ENCODE peak calls at places on chromosomes 7 and 10, in seven cellular contexts. Y is tibial nerve; O is amygdala; Q is Kasumi-1; E is NT2/D1; M is stimulated activated CD4-positive, alpha-beta T cell treated with anti-CD3 and anti-CD28 coated beads, Interleukin-2, amount 100 ng/mL, for 24 hours; Z is RPMI7951. F is an unnamed sample.

GRCh38 chr7:27064169-27064568 is 31.6 kb downstream of the HOXA1 start:
- DNase-seq in Q (no peak), E (no peak), O (no peak), M (no peak), Y (no peak), Z (peak), F (no peak)

GRCh38 chr10:126094537-126094936 is 198.2 kb downstream of the FANK1 start:
- DNase-seq in Q (no peak), M (no peak), Z (no peak), Y (no peak), O (no peak), E (no peak), F (no peak)

GRCh38 chr7:101332026-101332425 is 10.4 kb upstream of the IFT22 start:
- DNase-seq in Z (no peak), O (no peak), Q (no peak), E (no peak), M (no peak), Y (no peak), F (no peak)

GRCh38 chr7:131627589-131628212 is 71.3 kb upstream of the PODXL start:
- DNase-seq in Z (no peak), Q (no peak), Y (no peak), M (no peak), O (no peak), E (no peak), F (no peak)

GRCh38 chr10:129098517-129098916 is 368.5 kb upstream of the MGMT start:
- DNase-seq in M (no peak), Z (no peak), Q (no peak), E (no peak), O (no peak), Y (no peak), F (no peak)

GRCh38 chr7:29609162-29610030 is 45.8 kb downstream of the PRR15 start:
- DNase-seq in Y (no peak), Z (peak), O (no peak), Q (peak), M (no peak), E (no peak), F (no peak)

GRCh38 chr7:6409991-6410693 is 37.6 kb downstream of the DAGLB start:
- DNase-seq in Q (no peak), E (no peak), Z (no peak), M (no peak), O (no peak), Y (no peak), F (no peak)

GRCh38 chr7:124308384-124308783 is 275.5 kb upstream of the TMEM229A start:
- DNase-seq in O (no peak), M (no peak), Y (no peak), Q (no peak), Z (no peak), E (no peak), F (no peak)

GRCh38 chr7:44078521-44078920 is 3.8 kb downstream of the POLM start:
- DNase-seq in Z (no peak), Y (no peak), O (no peak), M (no peak), Q (no peak), E (no peak), F (no peak)

GRCh38 chr10:117221156-117221711 is 19.7 kb upstream of the SLC18A2 start:
- DNase-seq in Z (peak), Y (no peak), Q (no peak), E (no peak), O (no peak), M (no peak), F (no peak)

GRCh38 chr10:30554443-30554831 is 75.1 kb downstream of the LYZL2 start:
- DNase-seq in O (no peak), E (no peak), Y (no peak), M (no peak), Q (no peak), Z (no peak), F (no peak)

GRCh38 chr7:31794851-31795250 is 107.8 kb downstream of the PPP1R17 start:
- DNase-seq in Y (no peak), Q (no peak), Z (peak), E (no peak), M (no peak), O (no peak), F (no peak)

GRCh38 chr7:30893357-30893756 is 18.3 kb upstream of the AQP1 start:
- DNase-seq in Y (peak), M (no peak), E (no peak), Z (no peak), O (no peak), Q (no peak), F (no peak)

GRCh38 chr10:58477122-58477521 is 35.5 kb upstream of the BICC1 start:
- DNase-seq in Y (no peak), O (no peak), M (no peak), Z (peak), E (peak), Q (no peak), F (no peak)

GRCh38 chr7:76364198-76364584 is 5.4 kb upstream of the YWHAG start:
- DNase-seq in M (no peak), E (no peak), Q (peak), Z (peak), O (no peak), Y (peak), F (no peak)

GRCh38 chr10:28669227-28670173 is 7.8 kb upstream of the BAMBI start:
- DNase-seq in Q (no peak), Y (no peak), E (no peak), O (no peak), Z (no peak), M (no peak), F (no peak)

GRCh38 chr7:138568655-138569054 is 108.6 kb downstream of the TRIM24 start:
- DNase-seq in Y (no peak), O (no peak), M (no peak), Z (no peak), E (no peak), Q (no peak), F (no peak)

GRCh38 chr7:87318741-87319140 is 26.7 kb upstream of the CROT start:
- DNase-seq in Z (peak), Q (no peak), O (no peak), E (no peak), M (no peak), Y (no peak), F (peak)

GRCh38 chr7:27145884-27146401 is 1.6 kb downstream of the HOXA6 start:
- DNase-seq in M (no peak), Q (no peak), E (no peak), O (no peak), Z (no peak), Y (no peak), F (no peak)

GRCh38 chr10:50325449-50326188 is 74.3 kb upstream of the ASAH2 start:
- DNase-seq in M (no peak), E (peak), Y (peak), Q (peak), Z (peak), O (no peak), F (no peak)

GRCh38 chr7:151137841-151138540 is 29.5 kb downstream of the GBX1 start:
- DNase-seq in M (no peak), O (no peak), Z (no peak), Q (no peak), E (no peak), Y (no peak), F (no peak)

GRCh38 chr7:158993591-158993990 is 137.2 kb downstream of the DYNC2I1 start:
- DNase-seq in M (no peak), Z (no peak), E (no peak), Y (no peak), O (no peak), Q (no peak), F (no peak)

GRCh38 chr10:79059859-79060379 is 8.8 kb upstream of the ZMIZ1 start:
- DNase-seq in Y (no peak), Z (no peak), Q (no peak), O (peak), M (no peak), E (no peak), F (no peak)

GRCh38 chr7:127337581-127337980 is 54.9 kb downstream of the ZNF800 start:
- DNase-seq in Y (no peak), M (no peak), Q (no peak), Z (no peak), E (no peak), O (no peak), F (no peak)

GRCh38 chr7:43385856-43386255 is 197.1 kb upstream of the STK17A start:
- DNase-seq in E (no peak), O (no peak), M (peak), Z (peak), Y (no peak), Q (no peak), F (no peak)

GRCh38 chr7:47239927-47240570 is 341.9 kb downstream of the TNS3 start:
- DNase-seq in O (no peak), Z (no peak), E (no peak), Q (no peak), Y (peak), M (no peak), F (no peak)

GRCh38 chr10:91313761-91314520 is 93.5 kb downstream of the PCGF5 start:
- DNase-seq in E (no peak), Y (no peak), Q (no peak), O (no peak), Z (peak), M (no peak), F (no peak)

GRCh38 chr7:23759556-23760391 is 49.8 kb downstream of the STK31 start:
- DNase-seq in E (no peak), Z (peak), Q (no peak), O (no peak), Y (no peak), M (no peak), F (peak)

GRCh38 chr7:152193882-152194281 is 168.4 kb downstream of the GALNT11 start:
- DNase-seq in M (no peak), Z (no peak), O (no peak), E (no peak), Q (no peak), Y (no peak), F (no peak)

GRCh38 chr10:92242910-92243671 is 47.8 kb downstream of the CPEB3 start:
- DNase-seq in Z (peak), M (peak), O (peak), Q (peak), E (no peak), Y (peak), F (peak)

GRCh38 chr10:132149917-132150316 is 36.8 kb upstream of the DPYSL4 start:
- DNase-seq in O (no peak), M (no peak), Z (no peak), Y (no peak), E (no peak), Q (no peak), F (no peak)

GRCh38 chr10:124152139-124152780 is 58.9 kb upstream of the CHST15 start:
- DNase-seq in E (no peak), O (no peak), Z (peak), Q (no peak), M (no peak), Y (peak), F (no peak)

GRCh38 chr10:86752311-86752710 is 4.1 kb upstream of the BMPR1A start:
- DNase-seq in E (no peak), Y (no peak), Q (no peak), Z (no peak), M (no peak), O (no peak), F (no peak)

GRCh38 chr7:98215561-98216495 is 4.6 kb downstream of the BHLHA15 start:
- DNase-seq in Q (no peak), E (no peak), O (no peak), Y (no peak), Z (no peak), M (no peak), F (no peak)

GRCh38 chr10:122323188-122323587 is 51.3 kb upstream of the PLEKHA1 start:
- DNase-seq in Z (no peak), E (no peak), Q (no peak), O (no peak), M (no peak), Y (no peak), F (no peak)

GRCh38 chr10:70586348-70586930 is 16.1 kb downstream of the PRF1 start:
- DNase-seq in Y (no peak), Q (no peak), E (no peak), O (no peak), Z (no peak), M (no peak), F (no peak)

GRCh38 chr10:86671419-86671818 is 3.1 kb downstream of the LDB3 start:
- DNase-seq in O (no peak), Y (no peak), E (no peak), Q (no peak), M (no peak), Z (no peak), F (no peak)

GRCh38 chr10:122128357-122128756 is 139.4 kb downstream of the TACC2 start:
- DNase-seq in Q (no peak), Z (peak), Y (peak), O (no peak), M (no peak), E (no peak), F (no peak)